ENCODE peak calls at places on chromosomes 3 and 15, in six cellular contexts. G, H, Y, E, J and C are unnamed samples.
A peak's percentile ranks its signal among the peaks of the same experiment; 100 is the strongest.

GRCh38 chr15:73802336-73803105 is 49.4 kb upstream of the INSYN1 start:
- DNase-seq in E (no peak), J (no peak), G (peak; percentile 80), H (peak; percentile 8), Y (no peak), C (no peak)

GRCh38 chr15:77819841-77820728 is 187.4 kb upstream of the LINGO1 start:
- DNase-seq in J (peak; percentile 18), Y (no peak), H (peak; percentile 11), G (no peak), E (no peak), C (no peak)

GRCh38 chr3:29585368-29585767 is 304.5 kb downstream of the RBMS3 start:
- DNase-seq in Y (no peak), H (no peak), E (no peak), J (peak; percentile 13), G (no peak), C (no peak)

GRCh38 chr3:196287066-196287404 is 491 bp downstream of the PCYT1A start:
- DNase-seq in J (peak; percentile 37), E (peak; percentile 56), G (no peak), H (peak; percentile 29), Y (peak; percentile 24), C (no peak)

GRCh38 chr3:156477306-156477705 is 77.6 kb downstream of the SSR3 start:
- DNase-seq in G (no peak), E (no peak), Y (no peak), H (peak; percentile 92), J (no peak), C (no peak)

GRCh38 chr15:73803806-73804205 is 50.7 kb upstream of the INSYN1 start:
- DNase-seq in E (no peak), J (no peak), H (no peak), Y (no peak), G (no peak), C (no peak)

GRCh38 chr3:15120986-15121385 is 22.0 kb upstream of the RBSN start:
- DNase-seq in H (no peak), Y (no peak), J (no peak), E (no peak), G (no peak), C (no peak)

GRCh38 chr3:171222995-171223394 is 196.5 kb upstream of the SLC2A2 start:
- DNase-seq in J (no peak), E (no peak), Y (no peak), H (no peak), G (no peak), C (no peak)

GRCh38 chr3:61924065-61924740 is 362.8 kb downstream of the PTPRG start:
- DNase-seq in H (no peak), J (no peak), G (no peak), E (no peak), Y (no peak), C (no peak)

GRCh38 chr3:114079761-114080160 is 23.2 kb downstream of the QTRT2 start:
- DNase-seq in J (no peak), E (no peak), H (peak; percentile 40), G (no peak), Y (no peak), C (no peak)

GRCh38 chr15:58227706-58228543 is 89.7 kb downstream of the AQP9 start:
- DNase-seq in G (peak; percentile 89), Y (peak; percentile 43), H (peak; percentile 68), J (peak; percentile 85), E (peak; percentile 85), C (peak; percentile 63)

GRCh38 chr15:68129072-68129471 is 75.0 kb downstream of the PIAS1 start:
- DNase-seq in J (no peak), Y (no peak), G (no peak), H (no peak), E (no peak), C (no peak)

GRCh38 chr15:70347766-70348558 is 250.2 kb upstream of the TLE3 start:
- DNase-seq in H (no peak), E (no peak), G (no peak), Y (no peak), J (no peak), C (no peak)

GRCh38 chr3:12040902-12041301 is 36.7 kb downstream of the SYN2 start:
- DNase-seq in J (no peak), G (peak; percentile 71), E (no peak), Y (no peak), H (no peak), C (no peak)

GRCh38 chr3:104279617-104280016 is 1087.1 kb upstream of the ALCAM start:
- DNase-seq in G (no peak), J (peak; percentile 95), H (peak; percentile 68), Y (peak; percentile 14), E (peak; percentile 2), C (peak; percentile 91)

GRCh38 chr15:29698030-29698701 is 124.1 kb downstream of the TJP1 start:
- DNase-seq in E (no peak), Y (peak; percentile 47), H (peak; percentile 91), J (peak; percentile 91), G (no peak), C (peak; percentile 84)

GRCh38 chr15:78174398-78174797 is 25.2 kb downstream of the IDH3A start:
- DNase-seq in J (no peak), Y (no peak), H (no peak), E (peak; percentile 43), G (no peak), C (no peak)